ENCODE peak calls at places on chromosomes 5 and 9, in seven cellular contexts. J, W, X, V, Y, I and B are unnamed samples.

GRCh38 chr5:122129332-122129731 is at the start of gene ZNF474:
- DNase-seq in J (peak; percentile 55), W (peak; percentile 64), X (peak; percentile 94), V (no peak), Y (no peak), I (peak; percentile 74), B (no peak)

GRCh38 chr9:32587901-32588300 is 14.9 kb upstream of the NDUFB6 start:
- DNase-seq in J (no peak), W (no peak), X (peak; percentile 18), V (no peak), Y (no peak), I (no peak), B (no peak)

GRCh38 chr9:89655047-89655989 is 50.5 kb downstream of the GADD45G start:
- DNase-seq in J (no peak), W (no peak), X (no peak), V (no peak), Y (no peak), I (peak; percentile 64), B (no peak)

GRCh38 chr9:106717686-106718085 is 145.3 kb upstream of the ZNF462 start:
- DNase-seq in J (no peak), W (no peak), X (peak; percentile 28), V (no peak), Y (no peak), I (no peak), B (no peak)

GRCh38 chr9:94563548-94563947 is 8.7 kb downstream of the PCAT7 start:
- DNase-seq in J (no peak), W (no peak), X (no peak), V (no peak), Y (no peak), I (no peak), B (no peak)

GRCh38 chr5:137492321-137492720 is 6.8 kb downstream of the SPOCK1 start:
- DNase-seq in J (no peak), W (no peak), X (no peak), V (no peak), Y (no peak), I (no peak), B (no peak)

GRCh38 chr9:131545003-131545785 is at the start of gene PRRT1B:
- DNase-seq in J (no peak), W (no peak), X (peak; percentile 81), V (no peak), Y (peak; percentile 69), I (no peak), B (no peak)

GRCh38 chr5:159459951-159460538 is 129.8 kb upstream of the IL12B start:
- DNase-seq in J (no peak), W (no peak), X (no peak), V (no peak), Y (no peak), I (no peak), B (no peak)

GRCh38 chr9:37028425-37029031 is 5.5 kb downstream of the PAX5 start:
- DNase-seq in J (no peak), W (no peak), X (peak; percentile 56), V (no peak), Y (no peak), I (no peak), B (no peak)

GRCh38 chr9:37029304-37029775 is 4.7 kb downstream of the PAX5 start:
- DNase-seq in J (no peak), W (no peak), X (peak; percentile 54), V (no peak), Y (no peak), I (no peak), B (no peak)

GRCh38 chr9:37026936-37027581 is 7.0 kb downstream of the PAX5 start:
- DNase-seq in J (no peak), W (no peak), X (peak; percentile 58), V (no peak), Y (no peak), I (no peak), B (no peak)

GRCh38 chr9:37026085-37026935 is 7.8 kb downstream of the PAX5 start:
- DNase-seq in J (no peak), W (no peak), X (peak; percentile 70), V (no peak), Y (peak; percentile 80), I (no peak), B (no peak)

DNA sequence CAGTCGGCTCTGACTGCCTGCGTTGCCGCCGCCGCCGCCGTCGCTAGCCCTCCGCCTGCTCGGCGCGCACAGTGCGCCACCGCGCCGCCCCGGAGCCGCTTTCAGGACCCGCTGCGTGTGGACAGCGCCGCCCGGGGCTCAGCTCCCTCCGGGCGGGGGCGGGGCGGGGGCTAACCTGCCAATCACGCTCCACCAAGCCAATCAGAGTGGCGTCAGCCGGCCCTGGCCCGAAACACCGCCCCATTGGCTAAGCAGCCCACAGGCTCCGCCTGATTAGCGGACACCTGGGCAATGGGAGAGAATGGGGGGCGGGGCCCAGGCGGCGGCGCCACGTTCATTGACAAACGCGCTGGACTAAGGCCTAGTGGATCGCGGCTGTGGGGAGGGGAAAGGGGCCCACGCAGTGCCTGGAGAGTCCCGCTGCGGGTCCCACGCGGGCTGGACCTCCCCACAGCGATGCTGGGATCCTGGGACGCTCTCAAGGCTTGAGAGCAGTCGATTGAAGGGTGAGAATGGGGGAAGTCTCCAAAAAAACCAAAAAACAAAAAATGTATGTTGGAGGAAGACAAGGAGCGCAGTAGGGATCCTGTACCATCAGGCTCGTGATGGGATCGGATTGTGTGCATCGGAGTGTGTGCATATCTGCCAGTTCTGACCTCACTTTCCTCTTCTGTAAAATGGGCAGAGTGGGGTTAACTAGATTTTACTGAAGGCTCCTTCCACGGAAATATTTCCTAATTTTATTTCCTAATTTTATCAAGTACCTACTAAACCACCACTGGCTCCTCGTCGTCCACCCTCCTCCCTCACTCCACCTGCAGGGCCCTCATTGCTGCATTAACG is 6.3 kb downstream of the PAX5 start:
- DNase-seq in J (peak; percentile 65), W (peak; percentile 73), X (peak; percentile 98), V (peak; percentile 96), Y (peak; percentile 99), I (no peak), B (peak; percentile 70)
- TF ChIP-seq POLR2AphosphoS5 in J (no peak), W (no peak), X (peak; percentile 30), V (peak; percentile 52), Y (no peak), I (no peak), B (no peak)

GRCh38 chr5:153552886-153553285 is 62.4 kb downstream of the GRIA1 start:
- DNase-seq in J (no peak), W (no peak), X (no peak), V (no peak), Y (no peak), I (no peak), B (no peak)
- TF ChIP-seq POLR2AphosphoS5 in J (no peak), W (no peak), X (no peak), V (no peak), Y (no peak), I (no peak), B (no peak)

GRCh38 chr9:77901771-77902170 is 129.8 kb downstream of the GNAQ start:
- DNase-seq in J (no peak), W (no peak), X (peak; percentile 16), V (no peak), Y (no peak), I (no peak), B (no peak)
- TF ChIP-seq POLR2AphosphoS5 in J (no peak), W (no peak), X (no peak), V (no peak), Y (no peak), I (no peak), B (no peak)

DNA sequence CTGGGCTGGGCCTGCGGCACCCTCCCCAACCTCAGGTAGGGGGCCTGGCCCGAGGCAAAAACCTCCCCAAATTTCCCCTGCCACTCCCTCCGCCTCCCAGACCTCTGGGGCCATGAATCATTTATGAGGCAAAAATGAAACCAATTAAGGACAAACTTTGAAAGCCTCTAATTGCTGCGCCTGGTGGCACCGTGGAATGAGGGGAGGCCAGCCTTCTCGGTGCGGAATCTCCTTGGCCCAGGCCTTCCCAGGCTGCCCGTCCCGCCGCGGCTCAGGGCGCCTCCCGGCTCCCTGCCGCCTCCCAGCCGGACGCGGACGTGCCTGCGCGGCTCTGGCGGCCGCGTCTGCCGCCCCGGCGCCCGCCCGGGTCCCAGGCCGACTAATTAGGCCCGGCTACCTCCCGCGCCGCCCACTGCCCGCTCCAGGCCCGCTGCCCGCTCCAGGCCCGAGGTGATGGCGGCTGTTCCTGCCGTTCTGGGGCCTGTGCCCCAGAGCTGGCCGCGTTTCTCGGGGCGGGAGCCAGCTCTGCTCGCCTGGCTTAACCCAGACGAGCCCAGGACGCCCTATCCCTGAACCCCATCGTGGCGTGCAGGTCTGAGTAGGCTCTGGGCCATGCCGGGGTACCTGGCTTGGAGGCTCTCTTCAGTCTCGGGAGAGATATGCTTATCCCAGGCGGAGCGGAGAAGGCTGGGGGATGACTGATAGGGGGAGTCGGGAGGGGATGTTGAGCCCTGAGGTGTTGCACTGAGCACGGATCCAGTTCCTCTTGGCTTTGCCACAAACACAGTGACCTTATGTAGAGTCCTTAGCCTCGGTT is 20.1 kb downstream of the CXXC5 start:
- DNase-seq in J (no peak), W (no peak), X (peak; percentile 82), V (no peak), Y (peak; percentile 91), I (no peak), B (peak; percentile 32)
- TF ChIP-seq POLR2AphosphoS5 in J (no peak), W (no peak), X (no peak), V (no peak), Y (no peak), I (no peak), B (peak; percentile 8)

DNA sequence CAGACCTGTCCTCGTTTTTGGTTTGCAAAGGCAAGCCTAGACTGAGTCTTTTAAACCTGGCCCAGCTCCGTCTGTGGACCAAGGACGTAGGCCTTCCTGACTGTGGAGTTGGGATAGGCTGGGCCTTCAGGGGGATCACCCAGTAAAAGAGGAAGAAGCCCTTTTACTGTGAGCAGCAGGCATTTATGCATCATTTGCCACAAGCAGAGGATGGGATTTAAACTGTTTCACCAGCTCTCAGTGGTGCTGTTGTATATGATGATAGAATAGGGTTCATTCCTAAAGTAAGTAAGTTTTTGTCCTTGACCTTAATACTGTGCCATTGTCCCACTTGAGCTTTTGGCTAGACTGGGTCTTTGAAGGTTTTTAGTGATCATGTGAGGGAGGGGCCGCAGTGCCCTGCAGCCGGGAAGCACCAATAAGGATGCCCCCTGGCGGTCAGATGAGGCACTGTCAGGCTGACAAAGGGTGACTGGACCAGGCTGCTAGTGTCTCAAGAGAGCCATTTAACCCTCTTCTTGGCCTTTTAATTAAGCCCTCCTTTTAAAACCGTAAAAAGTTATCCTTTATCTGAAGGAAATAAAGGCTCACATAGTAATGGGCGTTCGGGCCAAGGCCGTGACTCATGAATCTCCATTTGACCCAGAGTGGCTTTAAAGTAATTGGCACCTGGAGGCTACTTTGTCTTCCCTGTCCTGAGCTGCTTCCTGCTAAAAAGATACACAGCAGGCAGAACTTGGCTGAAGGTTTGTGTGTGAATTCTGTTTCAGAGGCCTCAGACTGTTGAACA is 74.0 kb downstream of the UBAP1 start:
- DNase-seq in J (peak; percentile 46), W (peak; percentile 57), X (peak; percentile 86), V (no peak), Y (peak; percentile 72), I (peak; percentile 80), B (no peak)
- TF ChIP-seq POLR2AphosphoS5 in J (no peak), W (peak; percentile 45), X (no peak), V (peak; percentile 29), Y (no peak), I (no peak), B (no peak)

DNA sequence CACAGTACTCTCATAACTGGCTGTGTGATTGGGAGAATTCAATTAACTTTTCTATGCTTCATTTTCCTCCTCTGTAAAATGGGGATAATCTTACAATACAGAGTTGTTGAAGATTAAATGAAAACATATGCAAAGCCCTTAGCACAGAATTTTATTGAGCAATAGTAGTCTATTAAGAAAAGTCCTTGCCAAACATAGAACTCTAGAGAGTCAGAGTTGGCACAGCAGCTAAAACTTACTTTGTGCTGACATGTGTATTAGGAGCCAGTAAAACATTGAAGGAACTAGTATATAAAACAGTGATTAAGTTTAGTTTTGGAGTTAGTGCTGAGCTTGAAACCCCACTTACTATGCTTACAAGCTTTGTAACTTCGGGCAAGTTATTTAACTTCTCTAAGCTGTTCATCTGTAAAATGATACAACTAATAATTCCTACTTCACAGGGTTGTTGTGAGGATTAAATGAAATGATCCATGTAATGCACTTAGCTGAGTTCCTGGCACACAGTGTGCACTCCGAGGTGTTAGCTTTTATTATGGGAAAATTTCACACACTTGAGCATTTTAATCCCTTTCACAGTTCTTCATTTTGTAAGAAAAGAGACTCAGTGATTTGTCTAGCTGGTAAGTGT is 20.0 kb upstream of the GRIN3A start:
- DNase-seq in J (no peak), W (no peak), X (no peak), V (no peak), Y (no peak), I (no peak), B (no peak)
- TF ChIP-seq POLR2AphosphoS5 in J (no peak), W (no peak), X (no peak), V (no peak), Y (no peak), I (no peak), B (no peak)